ENCODE peak calls at places on chromosomes 2 and 18, in six cellular contexts. One of them, this sample, is unnamed.
A peak's percentile ranks its signal among the peaks of the same experiment; 100 is the strongest.

GRCh38 chr2:237091779-237092436 is 6.2 kb downstream of the COPS8 start:
- DNase-seq in neuronal stem cell: no peak
- DNase-seq in IMR-90: peak; percentile 69
- DNase-seq in thyroid gland: no peak
- DNase-seq in AG10803: peak; percentile 89
- DNase-seq in GM23248: peak; percentile 92
- DNase-seq in this sample: peak; percentile 85

GRCh38 chr2:234621120-234621519 is 124.2 kb upstream of the ARL4C start:
- DNase-seq in IMR-90: no peak
- DNase-seq in GM23248: no peak
- DNase-seq in thyroid gland: no peak
- DNase-seq in AG10803: no peak
- DNase-seq in neuronal stem cell: no peak
- DNase-seq in this sample: no peak

GRCh38 chr2:237290249-237290648 is 123.7 kb downstream of the COL6A3 start:
- DNase-seq in neuronal stem cell: no peak
- DNase-seq in GM23248: peak; percentile 94
- DNase-seq in IMR-90: peak; percentile 77
- DNase-seq in AG10803: peak; percentile 86
- DNase-seq in thyroid gland: peak; percentile 56
- DNase-seq in this sample: peak; percentile 83

GRCh38 chr2:176473177-176473576 is 203.9 kb downstream of the MTX2 start:
- DNase-seq in IMR-90: peak; percentile 25
- DNase-seq in neuronal stem cell: no peak
- DNase-seq in AG10803: peak; percentile 55
- DNase-seq in thyroid gland: peak; percentile 9
- DNase-seq in GM23248: peak; percentile 77
- DNase-seq in this sample: no peak

GRCh38 chr18:21444465-21445023 is 156.0 kb downstream of the ESCO1 start:
- DNase-seq in AG10803: peak; percentile 72
- DNase-seq in GM23248: peak; percentile 68
- DNase-seq in IMR-90: peak; percentile 59
- DNase-seq in neuronal stem cell: peak; percentile 32
- DNase-seq in thyroid gland: peak; percentile 35
- DNase-seq in this sample: peak; percentile 15

GRCh38 chr2:220619525-220620267 is 952.4 kb downstream of the EPHA4 start:
- DNase-seq in thyroid gland: no peak
- DNase-seq in neuronal stem cell: no peak
- DNase-seq in IMR-90: peak; percentile 47
- DNase-seq in AG10803: no peak
- DNase-seq in GM23248: peak; percentile 16
- DNase-seq in this sample: no peak

GRCh38 chr2:173021939-173022371 is 53.7 kb upstream of the MAP3K20 start:
- DNase-seq in AG10803: peak; percentile 27
- DNase-seq in neuronal stem cell: no peak
- DNase-seq in GM23248: peak; percentile 72
- DNase-seq in thyroid gland: no peak
- DNase-seq in IMR-90: peak; percentile 60
- DNase-seq in this sample: no peak

GRCh38 chr2:174336403-174337336 is 1.9 kb downstream of the SP9 start:
- DNase-seq in neuronal stem cell: peak; percentile 67
- DNase-seq in thyroid gland: peak; percentile 50
- DNase-seq in IMR-90: no peak
- DNase-seq in AG10803: no peak
- DNase-seq in GM23248: no peak
- DNase-seq in this sample: no peak

GRCh38 chr2:216693414-216694100 is 1.8 kb downstream of the IGFBP5 start:
- DNase-seq in thyroid gland: no peak
- DNase-seq in IMR-90: no peak
- DNase-seq in neuronal stem cell: no peak
- DNase-seq in AG10803: no peak
- DNase-seq in GM23248: no peak
- DNase-seq in this sample: no peak

GRCh38 chr2:103977681-103978080 is 876.2 kb upstream of the POU3F3 start:
- DNase-seq in AG10803: no peak
- DNase-seq in GM23248: no peak
- DNase-seq in neuronal stem cell: no peak
- DNase-seq in thyroid gland: no peak
- DNase-seq in IMR-90: no peak
- DNase-seq in this sample: no peak

GRCh38 chr2:225765845-225766244 is 366.3 kb downstream of the NYAP2 start:
- DNase-seq in thyroid gland: no peak
- DNase-seq in IMR-90: no peak
- DNase-seq in AG10803: no peak
- DNase-seq in GM23248: no peak
- DNase-seq in neuronal stem cell: no peak
- DNase-seq in this sample: no peak

GRCh38 chr18:31685097-31686082 is 1.0 kb upstream of the B4GALT6 start:
- DNase-seq in IMR-90: peak; percentile 54
- DNase-seq in neuronal stem cell: peak; percentile 76
- DNase-seq in thyroid gland: peak; percentile 68
- DNase-seq in GM23248: peak; percentile 85
- DNase-seq in AG10803: peak; percentile 72
- DNase-seq in this sample: peak; percentile 38

GRCh38 chr18:49447810-49448745 is 12.4 kb downstream of the DYM start:
- DNase-seq in thyroid gland: peak; percentile 16
- DNase-seq in AG10803: peak; percentile 70
- DNase-seq in IMR-90: peak; percentile 70
- DNase-seq in GM23248: peak; percentile 75
- DNase-seq in neuronal stem cell: no peak
- DNase-seq in this sample: no peak

GRCh38 chr2:151277011-151277410 is 12.5 kb downstream of the NMI start:
- DNase-seq in AG10803: peak; percentile 8
- DNase-seq in neuronal stem cell: no peak
- DNase-seq in IMR-90: no peak
- DNase-seq in GM23248: peak; percentile 20
- DNase-seq in thyroid gland: no peak
- DNase-seq in this sample: no peak

GRCh38 chr2:211944572-211944971 is 594.0 kb downstream of the ERBB4 start:
- DNase-seq in neuronal stem cell: no peak
- DNase-seq in GM23248: no peak
- DNase-seq in IMR-90: no peak
- DNase-seq in thyroid gland: no peak
- DNase-seq in AG10803: no peak
- DNase-seq in this sample: no peak

GRCh38 chr2:159201321-159202063 is 85.0 kb downstream of the WDSUB1 start:
- DNase-seq in IMR-90: peak; percentile 78
- DNase-seq in GM23248: peak; percentile 24
- DNase-seq in neuronal stem cell: no peak
- DNase-seq in thyroid gland: no peak
- DNase-seq in AG10803: peak; percentile 49
- DNase-seq in this sample: no peak

GRCh38 chr2:13581471-13581870 is 864.7 kb downstream of the TRIB2 start:
- DNase-seq in neuronal stem cell: no peak
- DNase-seq in GM23248: peak; percentile 6
- DNase-seq in AG10803: no peak
- DNase-seq in thyroid gland: no peak
- DNase-seq in IMR-90: no peak
- DNase-seq in this sample: no peak

GRCh38 chr18:2883137-2883671 is 36.4 kb downstream of the EMILIN2 start:
- DNase-seq in thyroid gland: peak; percentile 30
- DNase-seq in neuronal stem cell: no peak
- DNase-seq in GM23248: peak; percentile 38
- DNase-seq in IMR-90: no peak
- DNase-seq in AG10803: no peak
- DNase-seq in this sample: no peak

DNA sequence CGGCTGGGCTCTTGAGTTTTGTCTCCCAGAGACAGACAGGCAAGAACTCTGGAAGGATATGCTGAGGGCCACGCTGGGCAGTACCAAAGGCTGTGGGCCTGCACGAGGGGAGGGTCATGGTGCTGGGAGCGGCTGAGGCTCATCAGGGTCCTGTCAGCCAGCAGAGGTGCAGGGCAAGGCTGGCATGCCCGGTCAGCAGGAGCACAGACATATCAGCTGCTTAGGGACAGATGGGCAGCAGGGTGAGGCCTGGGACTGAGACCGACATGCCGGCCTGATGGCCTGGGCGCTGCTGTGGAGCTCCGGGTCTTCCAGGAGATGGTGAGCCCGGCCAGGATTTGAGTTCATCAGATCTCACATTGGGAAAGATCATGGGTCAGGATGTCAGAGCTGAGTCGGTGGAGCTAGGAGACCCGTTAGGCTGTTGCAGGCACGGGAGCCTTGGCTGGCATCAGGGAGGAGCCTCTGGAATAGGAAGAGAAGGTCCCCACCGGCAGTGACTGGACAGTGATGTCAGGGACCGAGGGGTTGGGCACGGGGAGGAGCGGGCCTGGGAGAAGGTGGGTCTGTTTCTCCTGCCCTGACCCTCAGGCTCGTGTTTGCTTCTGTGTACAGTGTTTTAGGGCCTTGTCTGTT is 18.8 kb downstream of the CNDP2 start:
- DNase-seq in thyroid gland: no peak
- DNase-seq in IMR-90: no peak
- DNase-seq in AG10803: no peak
- DNase-seq in GM23248: no peak
- DNase-seq in neuronal stem cell: no peak
- DNase-seq in this sample: no peak
- H3K4me3 ChIP-seq in thyroid gland: no peak overlapping the region
- H3K4me3 ChIP-seq in IMR-90: no peak overlapping the region
- H3K4me3 ChIP-seq in AG10803: no peak overlapping the region
- H3K4me3 ChIP-seq in GM23248: no peak overlapping the region
- H3K4me3 ChIP-seq in neuronal stem cell: no peak overlapping the region
- H3K4me3 ChIP-seq in this sample: no peak overlapping the region

GRCh38 chr2:37316181-37316580 is 8.5 kb downstream of the PRKD3 start:
- DNase-seq in IMR-90: no peak
- DNase-seq in AG10803: no peak
- DNase-seq in thyroid gland: no peak
- DNase-seq in GM23248: no peak
- DNase-seq in neuronal stem cell: no peak
- DNase-seq in this sample: no peak
- H3K4me3 ChIP-seq in IMR-90: no peak overlapping the region
- H3K4me3 ChIP-seq in AG10803: no peak overlapping the region
- H3K4me3 ChIP-seq in thyroid gland: no peak overlapping the region
- H3K4me3 ChIP-seq in GM23248: no peak overlapping the region
- H3K4me3 ChIP-seq in neuronal stem cell: no peak overlapping the region
- H3K4me3 ChIP-seq in this sample: no peak overlapping the region

GRCh38 chr2:62055724-62056336 is 140.1 kb upstream of the B3GNT2 start:
- DNase-seq in neuronal stem cell: no peak
- DNase-seq in GM23248: no peak
- DNase-seq in AG10803: no peak
- DNase-seq in IMR-90: no peak
- DNase-seq in thyroid gland: no peak
- DNase-seq in this sample: no peak

GRCh38 chr2:62054916-62055315 is 141.0 kb upstream of the B3GNT2 start:
- DNase-seq in IMR-90: no peak
- DNase-seq in AG10803: no peak
- DNase-seq in neuronal stem cell: no peak
- DNase-seq in thyroid gland: no peak
- DNase-seq in GM23248: no peak
- DNase-seq in this sample: no peak

GRCh38 chr2:62050456-62051045 is 145.1 kb downstream of the COMMD1 start:
- DNase-seq in AG10803: no peak
- DNase-seq in IMR-90: no peak
- DNase-seq in neuronal stem cell: no peak
- DNase-seq in GM23248: no peak
- DNase-seq in thyroid gland: no peak
- DNase-seq in this sample: no peak

GRCh38 chr2:62056341-62056740 is 139.6 kb upstream of the B3GNT2 start:
- DNase-seq in GM23248: no peak
- DNase-seq in thyroid gland: no peak
- DNase-seq in AG10803: no peak
- DNase-seq in neuronal stem cell: no peak
- DNase-seq in IMR-90: no peak
- DNase-seq in this sample: no peak

DNA sequence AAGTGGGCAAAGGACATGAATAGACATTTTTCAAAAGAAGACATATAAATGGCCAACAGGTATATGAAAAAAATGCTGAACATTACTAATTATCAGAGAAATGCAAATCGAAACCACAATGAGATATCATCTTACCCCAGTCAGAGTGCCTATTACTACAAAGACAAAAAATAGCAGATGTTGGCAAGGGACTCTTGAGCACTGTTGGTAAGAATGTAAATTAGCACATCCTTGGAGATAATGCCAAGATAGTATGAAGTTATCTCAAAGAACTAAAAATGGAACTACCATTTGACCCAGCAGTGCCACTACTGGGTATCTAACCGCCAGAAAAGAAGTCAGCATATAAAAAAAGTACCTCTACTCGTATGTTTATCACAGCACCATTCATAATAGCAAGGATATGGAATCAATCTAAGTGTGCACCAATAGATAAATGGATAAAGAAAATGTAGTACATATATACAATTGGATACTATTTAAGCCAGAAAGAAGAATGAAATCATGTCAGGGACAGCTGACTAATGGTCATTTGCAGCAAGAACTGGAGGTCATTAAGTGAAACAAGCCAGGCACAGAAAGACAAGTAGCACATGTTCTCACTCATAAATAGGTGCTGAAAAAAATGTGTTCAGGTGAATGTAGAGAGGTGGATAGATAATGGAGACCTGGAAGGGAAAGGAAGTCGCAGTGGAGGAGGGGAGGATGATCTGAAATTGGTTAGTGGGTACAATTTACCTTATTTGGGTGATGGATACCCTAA is 141.7 kb upstream of the B3GNT2 start:
- DNase-seq in neuronal stem cell: no peak
- DNase-seq in AG10803: no peak
- DNase-seq in IMR-90: no peak
- DNase-seq in thyroid gland: no peak
- DNase-seq in GM23248: no peak
- DNase-seq in this sample: no peak
- H3K4me3 ChIP-seq in neuronal stem cell: no peak overlapping the region
- H3K4me3 ChIP-seq in AG10803: no peak overlapping the region
- H3K4me3 ChIP-seq in IMR-90: no peak overlapping the region
- H3K4me3 ChIP-seq in thyroid gland: no peak overlapping the region
- H3K4me3 ChIP-seq in GM23248: no peak overlapping the region
- H3K4me3 ChIP-seq in this sample: no peak overlapping the region

GRCh38 chr2:223643310-223643709 is 41.1 kb upstream of the SCG2 start:
- DNase-seq in thyroid gland: no peak
- DNase-seq in neuronal stem cell: no peak
- DNase-seq in GM23248: no peak
- DNase-seq in IMR-90: peak; percentile 24
- DNase-seq in AG10803: no peak
- DNase-seq in this sample: no peak

GRCh38 chr2:223647258-223647952 is 45.2 kb upstream of the SCG2 start:
- DNase-seq in GM23248: peak; percentile 25
- DNase-seq in neuronal stem cell: no peak
- DNase-seq in IMR-90: peak; percentile 24
- DNase-seq in thyroid gland: no peak
- DNase-seq in AG10803: no peak
- DNase-seq in this sample: no peak

GRCh38 chr2:223641062-223641461 is 38.9 kb upstream of the SCG2 start:
- DNase-seq in thyroid gland: no peak
- DNase-seq in IMR-90: peak; percentile 18
- DNase-seq in neuronal stem cell: no peak
- DNase-seq in AG10803: peak; percentile 13
- DNase-seq in GM23248: no peak
- DNase-seq in this sample: no peak

GRCh38 chr2:223644116-223644515 is 42.0 kb upstream of the SCG2 start:
- DNase-seq in GM23248: no peak
- DNase-seq in AG10803: no peak
- DNase-seq in thyroid gland: no peak
- DNase-seq in neuronal stem cell: no peak
- DNase-seq in IMR-90: no peak
- DNase-seq in this sample: no peak

DNA sequence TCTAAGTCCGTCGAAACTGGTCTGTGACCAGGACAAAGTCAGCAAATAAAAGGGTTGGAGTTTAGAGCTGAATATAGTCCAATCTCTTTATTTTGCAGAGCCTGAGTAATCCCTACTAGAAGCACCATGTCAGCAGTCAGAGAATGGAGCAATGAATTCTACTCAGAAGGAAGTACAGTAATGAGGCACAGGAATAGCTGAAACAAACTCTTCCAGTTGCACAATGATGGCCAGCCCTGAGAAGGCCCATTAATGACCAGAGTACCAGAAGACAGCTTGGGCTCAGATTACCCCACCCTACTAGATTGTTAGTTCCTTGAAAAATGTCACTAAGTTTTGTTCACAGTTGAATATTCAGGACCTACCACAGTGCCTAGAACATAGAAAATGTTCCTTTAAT is 40.3 kb upstream of the SCG2 start:
- DNase-seq in neuronal stem cell: no peak
- DNase-seq in IMR-90: peak; percentile 23
- DNase-seq in thyroid gland: no peak
- DNase-seq in AG10803: peak; percentile 9
- DNase-seq in GM23248: peak; percentile 40
- DNase-seq in this sample: no peak
- H3K4me3 ChIP-seq in neuronal stem cell: no peak overlapping the region
- H3K4me3 ChIP-seq in IMR-90: no peak overlapping the region
- H3K4me3 ChIP-seq in thyroid gland: no peak overlapping the region
- H3K4me3 ChIP-seq in AG10803: no peak overlapping the region
- H3K4me3 ChIP-seq in GM23248: no peak overlapping the region
- H3K4me3 ChIP-seq in this sample: no peak overlapping the region

This sample was measured in skeletal muscle cell.